ENCODE peak calls at places on chromosome 1, in eight cellular contexts. Q, N, J, I, T, L, U and S are unnamed samples.

GRCh38 chr1:16013220-16013907 is 4.5 kb downstream of the HSPB7 start:
- DNase-seq in L (peak; percentile 60), J (peak; percentile 27), N (no peak), T (peak; percentile 48), U (no peak), Q (no peak), I (peak; percentile 92), S (peak; percentile 45)

GRCh38 chr1:51236548-51237312 is 657 bp downstream of the RNF11 start:
- DNase-seq in J (peak; percentile 65), U (peak; percentile 23), L (no peak), T (peak; percentile 52), I (peak; percentile 78), N (no peak), Q (no peak), S (peak; percentile 59)

GRCh38 chr1:212397171-212397570 is 17.5 kb downstream of the PACC1 start:
- DNase-seq in Q (no peak), L (no peak), I (no peak), J (no peak), U (no peak), N (no peak), T (no peak), S (no peak)

GRCh38 chr1:171485375-171486047 is at the start of gene PRRC2C:
- DNase-seq in I (peak; percentile 98), U (peak; percentile 91), N (peak; percentile 97), T (peak; percentile 99), J (peak; percentile 98), L (peak; percentile 95), Q (peak; percentile 97), S (peak; percentile 93)

GRCh38 chr1:212212901-212213300 is 72.3 kb upstream of the PPP2R5A start:
- DNase-seq in L (no peak), N (no peak), T (no peak), U (no peak), J (no peak), I (no peak), Q (no peak), S (no peak)

GRCh38 chr1:162192323-162192678 is 122.8 kb downstream of the NOS1AP start:
- DNase-seq in Q (no peak), I (no peak), U (no peak), N (no peak), T (no peak), L (no peak), J (no peak), S (no peak)

GRCh38 chr1:220409751-220410370 is 118.1 kb upstream of the MARK1 start:
- DNase-seq in L (no peak), T (no peak), N (no peak), I (no peak), Q (no peak), U (peak; percentile 17), J (no peak), S (no peak)

GRCh38 chr1:225888898-225889690 is at the start of gene LEFTY1:
- DNase-seq in N (no peak), T (peak; percentile 52), L (no peak), J (no peak), Q (no peak), I (no peak), U (no peak), S (no peak)

GRCh38 chr1:114094303-114094663 is 59.4 kb downstream of the SYT6 start:
- DNase-seq in N (no peak), U (no peak), J (no peak), Q (no peak), T (peak; percentile 9), I (no peak), L (no peak), S (peak; percentile 57)

GRCh38 chr1:89605692-89606091 is 27.2 kb upstream of the LRRC8C start:
- DNase-seq in T (peak; percentile 90), N (no peak), L (peak; percentile 75), U (no peak), Q (no peak), I (no peak), J (no peak), S (peak; percentile 67)

GRCh38 chr1:152960452-152961044 is 9.9 kb upstream of the SPRR4 start:
- DNase-seq in U (no peak), Q (no peak), N (no peak), J (no peak), L (no peak), I (no peak), T (no peak), S (no peak)

GRCh38 chr1:111660204-111661150 is 40.9 kb downstream of the RAP1A start:
- DNase-seq in T (peak; percentile 28), L (no peak), N (no peak), J (peak; percentile 63), I (no peak), U (no peak), Q (no peak), S (no peak)

GRCh38 chr1:44803312-44804095 is 3.3 kb downstream of the PLK3 start:
- DNase-seq in I (peak; percentile 62), Q (no peak), U (no peak), N (no peak), J (no peak), L (no peak), T (no peak), S (no peak)

GRCh38 chr1:15993666-15994065 is 10.4 kb upstream of the SRARP start:
- DNase-seq in T (no peak), U (no peak), L (no peak), N (no peak), Q (no peak), I (no peak), J (no peak), S (no peak)

GRCh38 chr1:29415156-29415830 is 179.0 kb downstream of the PTPRU start:
- DNase-seq in T (no peak), U (no peak), Q (peak; percentile 58), L (peak; percentile 49), N (no peak), J (no peak), I (no peak), S (no peak)

GRCh38 chr1:27438621-27439061 is 46.2 kb downstream of the GPR3 start:
- DNase-seq in Q (no peak), N (no peak), I (no peak), L (no peak), U (no peak), J (no peak), T (no peak), S (no peak)

GRCh38 chr1:107058245-107059032 is 2.0 kb downstream of the PRMT6 start:
- DNase-seq in I (no peak), Q (no peak), T (peak; percentile 8), U (no peak), N (no peak), L (no peak), J (peak; percentile 1), S (no peak)

GRCh38 chr1:85563139-85563538 is 17.4 kb upstream of the CCN1 start:
- DNase-seq in U (no peak), N (no peak), J (no peak), I (no peak), T (peak; percentile 40), Q (no peak), L (no peak), S (no peak)

GRCh38 chr1:38477811-38478210 is 381.8 kb downstream of the RRAGC start:
- DNase-seq in T (no peak), I (no peak), Q (no peak), J (no peak), L (no peak), N (no peak), U (no peak), S (no peak)

GRCh38 chr1:23369335-23370013 is at the start of gene ZNF436:
- DNase-seq in U (no peak), L (peak; percentile 41), Q (no peak), I (peak; percentile 86), N (peak; percentile 64), J (peak; percentile 60), T (peak; percentile 87), S (peak; percentile 92)

GRCh38 chr1:202834771-202835547 is 24.2 kb downstream of the PCAT6 start:
- DNase-seq in I (no peak), Q (no peak), T (no peak), U (no peak), N (no peak), L (no peak), J (no peak), S (no peak)

GRCh38 chr1:37387854-37388253 is 86.5 kb upstream of the ZC3H12A start:
- DNase-seq in I (no peak), N (no peak), T (no peak), L (no peak), J (no peak), Q (no peak), U (no peak), S (no peak)

GRCh38 chr1:183580281-183580682 is 10.0 kb downstream of the NCF2 start:
- DNase-seq in L (no peak), J (no peak), T (no peak), U (no peak), I (no peak), N (no peak), Q (no peak), S (no peak)

GRCh38 chr1:244447552-244447951 is 4.2 kb downstream of the ADSS2 start:
- DNase-seq in I (no peak), U (no peak), N (no peak), Q (no peak), L (no peak), T (no peak), J (no peak), S (no peak)
- H3K4me3 ChIP-seq in I (no peak overlapping the region), U (no peak overlapping the region), N (no peak overlapping the region), Q (no peak overlapping the region), L (no peak overlapping the region), T (no peak overlapping the region), J (no peak overlapping the region), S (no peak overlapping the region)

GRCh38 chr1:26290061-26290415 is 10.2 kb downstream of the SH3BGRL3 start:
- DNase-seq in J (no peak), I (no peak), N (no peak), U (no peak), T (no peak), Q (no peak), L (no peak), S (no peak)
- H3K27me3 ChIP-seq in J (no peaks in the 10 kb centered on the region), I (no peaks in the 10 kb centered on the region), N (no peaks in the 10 kb centered on the region), U (no peaks in the 10 kb centered on the region), T (no peaks in the 10 kb centered on the region), Q (no peaks in the 10 kb centered on the region), L (no peaks in the 10 kb centered on the region), S (no peaks in the 10 kb centered on the region)

DNA sequence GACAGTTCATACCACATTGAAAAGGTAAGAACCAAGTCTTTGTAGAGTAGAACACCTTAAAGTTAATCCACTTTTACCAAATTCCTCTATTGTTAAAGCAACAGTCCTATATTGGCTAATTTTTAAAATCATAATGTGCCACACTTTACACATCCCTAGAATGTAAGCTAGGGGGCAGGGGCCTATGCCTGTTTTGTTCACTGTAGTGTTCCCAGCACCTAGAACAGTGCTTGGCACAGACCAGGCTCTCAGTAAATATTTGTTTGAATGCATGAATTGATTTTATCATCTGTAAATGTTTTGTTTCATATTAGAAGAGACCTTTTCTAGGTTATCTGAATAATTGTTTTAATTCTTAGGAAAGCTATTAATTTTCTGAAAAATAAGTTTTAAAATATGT is 9.1 kb downstream of the SMAP2 start:
- DNase-seq in L (no peak), T (no peak), I (no peak), Q (no peak), J (no peak), N (no peak), U (no peak), S (no peak)
- H3K27ac ChIP-seq in L (peak overlapping the region; percentile 81), T (peak overlapping the region; percentile 85), I (peak overlapping the region; percentile 69), Q (peak overlapping the region; percentile 77), J (peak overlapping the region; percentile 99), N (no peak overlapping the region), U (no peak overlapping the region), S (peak overlapping the region; percentile 83)

DNA sequence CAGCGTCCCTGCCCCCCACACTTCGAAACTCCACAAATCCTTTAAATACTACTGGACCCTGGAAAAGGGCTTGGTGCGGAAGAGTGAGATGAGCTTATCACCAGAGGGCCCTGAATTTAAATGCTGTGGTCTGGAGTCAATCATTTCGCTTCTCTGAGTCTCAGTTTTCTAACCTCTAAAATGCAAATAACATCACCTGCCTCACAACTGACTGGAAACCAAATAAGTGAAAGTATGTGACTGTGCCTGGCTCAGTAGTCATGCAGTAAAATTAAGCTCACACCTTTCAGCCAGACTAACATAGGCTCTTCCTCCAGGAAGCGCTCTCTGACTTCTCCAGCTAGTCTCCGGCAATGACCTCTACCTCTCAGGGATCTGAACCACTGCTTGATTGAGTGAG is 4.2 kb downstream of the GJA4 start:
- DNase-seq in N (no peak), Q (no peak), J (no peak), U (no peak), L (no peak), T (no peak), I (no peak), S (no peak)
- H3K4me3 ChIP-seq in N (no peak overlapping the region), Q (peak overlapping the region; percentile 40), J (no peak overlapping the region), U (no peak overlapping the region), L (no peak overlapping the region), T (no peak overlapping the region), I (peak overlapping the region; percentile 74), S (no peak overlapping the region)